ENCODE peak calls at places on chromosomes 6 and 20, in eight cellular contexts. D is Calu3, V is psoas muscle, A is cardiac muscle cell, C is brain microvascular endothelial cell, K is GM10248, W is body of pancreas, O is stomach. L is an unnamed sample.

GRCh38 chr6:85458184-85458583 is 8.3 kb downstream of the NT5E start:
- DNase-seq in D (no peak), V (no peak), A (no peak), C (no peak), K (no peak), W (no peak), O (no peak), L (no peak)

GRCh38 chr20:55386686-55387085 is 618.6 kb downstream of the CBLN4 start:
- DNase-seq in D (no peak), V (no peak), A (no peak), C (no peak), K (no peak), W (no peak), O (no peak), L (no peak)

GRCh38 chr6:44253307-44254101 is 3.8 kb downstream of the SLC35B2 start:
- DNase-seq in D (peak), V (peak), A (peak), C (peak), K (no peak), W (peak), O (peak), L (peak)

GRCh38 chr6:21885532-21886089 is 292.1 kb downstream of the SOX4 start:
- DNase-seq in D (peak), V (peak), A (peak), C (peak), K (no peak), W (peak), O (peak), L (peak)

GRCh38 chr6:34346175-34347119 is 46.0 kb downstream of the NUDT3 start:
- DNase-seq in D (no peak), V (no peak), A (no peak), C (no peak), K (peak), W (no peak), O (no peak), L (no peak)

GRCh38 chr6:117505337-117505736 is 22.9 kb downstream of the DCBLD1 start:
- DNase-seq in D (no peak), V (no peak), A (no peak), C (no peak), K (no peak), W (no peak), O (no peak), L (no peak)

GRCh38 chr6:7086488-7086887 is 21.3 kb upstream of the RREB1 start:
- DNase-seq in D (no peak), V (peak), A (peak), C (no peak), K (peak), W (no peak), O (peak), L (no peak)

GRCh38 chr6:134686071-134686470 is 263.8 kb downstream of the ALDH8A1 start:
- DNase-seq in D (no peak), V (no peak), A (no peak), C (no peak), K (no peak), W (no peak), O (no peak), L (no peak)

GRCh38 chr6:138142806-138143205 is 18.9 kb upstream of the ARFGEF3 start:
- DNase-seq in D (no peak), V (no peak), A (no peak), C (no peak), K (no peak), W (no peak), O (no peak), L (no peak)

GRCh38 chr6:125507987-125508655 is 206.4 kb upstream of the HDDC2 start:
- DNase-seq in D (no peak), V (no peak), A (peak), C (peak), K (no peak), W (peak), O (no peak), L (no peak)

GRCh38 chr6:167683028-167683862 is 143.5 kb upstream of the AFDN start:
- DNase-seq in D (peak), V (peak), A (peak), C (peak), K (no peak), W (peak), O (peak), L (no peak)

GRCh38 chr6:32163559-32164258 is 686 bp upstream of the EGFL8 start:
- DNase-seq in D (no peak), V (no peak), A (no peak), C (no peak), K (no peak), W (no peak), O (no peak), L (no peak)

GRCh38 chr6:158285321-158285960 is 26.8 kb upstream of the TULP4 start:
- DNase-seq in D (no peak), V (no peak), A (peak), C (no peak), K (no peak), W (no peak), O (no peak), L (no peak)

GRCh38 chr6:34131326-34132081 is 14.4 kb downstream of the GRM4 start:
- DNase-seq in D (no peak), V (no peak), A (no peak), C (no peak), K (no peak), W (no peak), O (no peak), L (no peak)

GRCh38 chr6:142927904-142928303 is 17.1 kb downstream of the HIVEP2 start:
- DNase-seq in D (no peak), V (no peak), A (peak), C (no peak), K (no peak), W (no peak), O (no peak), L (no peak)

GRCh38 chr20:10312111-10312510 is 93.5 kb downstream of the SNAP25 start:
- DNase-seq in D (no peak), V (no peak), A (no peak), C (no peak), K (no peak), W (no peak), O (no peak), L (no peak)

GRCh38 chr6:149733321-149733720 is 13.0 kb downstream of the NUP43 start:
- DNase-seq in D (no peak), V (no peak), A (no peak), C (no peak), K (no peak), W (no peak), O (no peak), L (no peak)

GRCh38 chr20:36666181-36666740 is 20.3 kb upstream of the SLA2 start:
- DNase-seq in D (no peak), V (no peak), A (peak), C (peak), K (no peak), W (no peak), O (no peak), L (no peak)

GRCh38 chr20:13930246-13930645 is 60.2 kb downstream of the SEL1L2 start:
- DNase-seq in D (peak), V (no peak), A (no peak), C (no peak), K (no peak), W (no peak), O (no peak), L (no peak)

GRCh38 chr6:111057074-111057752 is 30.1 kb upstream of the SLC16A10 start:
- DNase-seq in D (peak), V (no peak), A (peak), C (no peak), K (peak), W (no peak), O (peak), L (peak)

GRCh38 chr6:43962458-43962857 is 164.8 kb downstream of the MRPL14 start:
- DNase-seq in D (no peak), V (no peak), A (peak), C (no peak), K (no peak), W (no peak), O (no peak), L (no peak)

GRCh38 chr6:150646228-150646627 is 46.5 kb downstream of the PLEKHG1 start:
- DNase-seq in D (no peak), V (no peak), A (no peak), C (no peak), K (no peak), W (no peak), O (no peak), L (no peak)

GRCh38 chr6:52012582-52012981 is 74.8 kb downstream of the PKHD1 start:
- DNase-seq in D (no peak), V (no peak), A (no peak), C (no peak), K (no peak), W (no peak), O (no peak), L (no peak)

GRCh38 chr6:39931607-39932006 is 2.7 kb downstream of the MOCS1 start:
- DNase-seq in D (no peak), V (no peak), A (no peak), C (no peak), K (no peak), W (no peak), O (no peak), L (no peak)

GRCh38 chr6:39932386-39932785 is 1.9 kb downstream of the MOCS1 start:
- DNase-seq in D (no peak), V (no peak), A (no peak), C (no peak), K (no peak), W (no peak), O (no peak), L (no peak)

GRCh38 chr6:39936857-39937256 is 2.6 kb upstream of the MOCS1 start:
- DNase-seq in D (no peak), V (no peak), A (no peak), C (no peak), K (no peak), W (no peak), O (no peak), L (no peak)

GRCh38 chr6:39933669-39934059 is 598 bp downstream of the MOCS1 start:
- DNase-seq in D (no peak), V (no peak), A (no peak), C (no peak), K (no peak), W (no peak), O (no peak), L (no peak)

GRCh38 chr6:39934060-39934757 is at the start of gene MOCS1:
- DNase-seq in D (peak), V (peak), A (peak), C (peak), K (peak), W (peak), O (peak), L (peak)
- TF ChIP-seq CTCF in D (no peak), V (no peak), A (no peak), C (no peak), K (no peak), W (no peak), O (no peak), L (no peak)

DNA sequence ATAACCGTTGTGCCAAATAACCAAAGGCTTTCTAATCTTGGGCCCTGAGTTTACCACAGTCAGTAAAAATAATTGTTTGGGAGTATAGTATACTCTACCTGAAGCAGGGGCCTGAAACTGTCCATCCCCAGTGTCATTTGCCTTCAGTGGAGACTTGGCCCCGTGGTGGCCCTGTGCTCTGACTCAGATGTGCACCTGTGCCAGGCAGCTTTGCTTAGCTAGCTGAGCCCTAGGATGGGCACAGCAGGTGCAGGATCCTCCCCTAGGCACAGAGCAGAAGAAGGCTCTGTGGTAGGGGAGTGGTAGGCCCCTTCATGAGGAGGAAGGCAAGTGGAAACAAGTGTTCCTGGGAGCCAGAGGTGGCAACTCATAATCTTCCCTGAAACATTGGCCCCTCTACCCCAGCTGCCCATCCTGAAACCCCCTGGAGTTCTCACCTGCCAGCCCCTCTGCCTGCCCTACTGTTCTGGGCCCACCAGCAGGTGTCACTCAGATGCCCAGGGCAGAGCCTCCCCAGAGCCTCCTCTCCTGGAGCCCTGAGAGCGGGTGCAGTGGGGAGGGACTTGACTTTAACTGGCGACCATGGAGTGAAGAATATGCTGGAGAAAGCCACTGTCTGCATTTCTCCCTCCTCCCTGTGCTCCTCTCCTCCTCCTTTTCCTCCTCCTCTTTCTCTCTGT is 3.0 kb downstream of the CPNE5 start:
- DNase-seq in D (no peak), V (no peak), A (no peak), C (no peak), K (no peak), W (no peak), O (no peak), L (no peak)
- TF ChIP-seq CTCF in D (no peak), V (no peak), A (no peak), C (peak), K (no peak), W (no peak), O (no peak), L (no peak)

DNA sequence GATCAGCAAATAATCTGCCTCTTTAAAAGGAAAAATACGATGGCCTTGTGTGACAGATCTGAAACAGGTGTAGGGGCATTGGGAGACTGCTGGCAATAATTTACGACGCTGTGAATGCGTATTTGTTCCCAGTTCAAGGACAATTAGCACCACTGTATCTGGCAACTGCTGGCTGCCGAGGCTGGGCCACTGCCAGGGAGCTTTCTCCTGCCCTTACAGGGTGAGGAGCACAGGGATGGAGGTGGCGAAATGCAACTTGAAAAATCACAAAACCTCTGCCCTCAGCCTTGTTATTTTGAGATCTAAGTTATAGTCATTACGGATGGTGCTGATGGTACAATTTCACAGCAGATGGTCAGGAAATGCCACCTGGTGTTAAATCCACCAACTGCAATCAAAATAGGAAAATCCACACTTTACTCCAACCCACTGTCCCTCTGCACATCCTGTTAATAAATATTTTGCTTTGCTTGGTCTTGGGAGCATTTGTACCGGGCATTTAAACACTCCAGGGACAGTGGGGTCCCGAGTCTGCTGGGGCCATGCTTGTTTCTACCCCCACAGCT is 6.4 kb downstream of the MYLK4 start:
- DNase-seq in D (no peak), V (peak), A (peak), C (peak), K (no peak), W (peak), O (peak), L (no peak)
- TF ChIP-seq CTCF in D (peak), V (peak), A (peak), C (peak), K (no peak), W (peak), O (no peak), L (no peak)

GRCh38 chr6:40798069-40798770 is 211.1 kb upstream of the LRFN2 start:
- DNase-seq in D (no peak), V (no peak), A (no peak), C (no peak), K (no peak), W (no peak), O (no peak), L (no peak)

GRCh38 chr6:40794581-40794980 is 207.4 kb upstream of the LRFN2 start:
- DNase-seq in D (no peak), V (no peak), A (no peak), C (no peak), K (no peak), W (no peak), O (no peak), L (no peak)

GRCh38 chr6:40792183-40792582 is 205.0 kb upstream of the LRFN2 start:
- DNase-seq in D (no peak), V (no peak), A (no peak), C (no peak), K (no peak), W (no peak), O (no peak), L (no peak)

GRCh38 chr6:40799296-40800020 is 212.3 kb upstream of the LRFN2 start:
- DNase-seq in D (no peak), V (no peak), A (no peak), C (no peak), K (no peak), W (no peak), O (no peak), L (no peak)

GRCh38 chr6:40796280-40797223 is 209.4 kb upstream of the LRFN2 start:
- DNase-seq in D (no peak), V (no peak), A (peak), C (no peak), K (no peak), W (no peak), O (no peak), L (peak)
- TF ChIP-seq CTCF in D (no peak), V (no peak), A (no peak), C (no peak), K (no peak), W (no peak), O (no peak), L (no peak)

GRCh38 chr20:45306431-45306982 is at the start of gene RBPJL:
- DNase-seq in D (peak), V (no peak), A (peak), C (no peak), K (peak), W (peak), O (no peak), L (peak)
- TF ChIP-seq CTCF in D (peak), V (peak), A (peak), C (peak), K (peak), W (peak), O (no peak), L (peak)

GRCh38 chr6:127891731-127892326 is 9.0 kb downstream of the THEMIS start:
- DNase-seq in D (no peak), V (no peak), A (no peak), C (no peak), K (no peak), W (no peak), O (no peak), L (no peak)

GRCh38 chr6:127886603-127887002 is 14.3 kb downstream of the THEMIS start:
- DNase-seq in D (no peak), V (no peak), A (no peak), C (no peak), K (no peak), W (no peak), O (no peak), L (no peak)
- TF ChIP-seq CTCF in D (no peak), V (no peak), A (no peak), C (no peak), K (no peak), W (no peak), O (no peak), L (no peak)

DNA sequence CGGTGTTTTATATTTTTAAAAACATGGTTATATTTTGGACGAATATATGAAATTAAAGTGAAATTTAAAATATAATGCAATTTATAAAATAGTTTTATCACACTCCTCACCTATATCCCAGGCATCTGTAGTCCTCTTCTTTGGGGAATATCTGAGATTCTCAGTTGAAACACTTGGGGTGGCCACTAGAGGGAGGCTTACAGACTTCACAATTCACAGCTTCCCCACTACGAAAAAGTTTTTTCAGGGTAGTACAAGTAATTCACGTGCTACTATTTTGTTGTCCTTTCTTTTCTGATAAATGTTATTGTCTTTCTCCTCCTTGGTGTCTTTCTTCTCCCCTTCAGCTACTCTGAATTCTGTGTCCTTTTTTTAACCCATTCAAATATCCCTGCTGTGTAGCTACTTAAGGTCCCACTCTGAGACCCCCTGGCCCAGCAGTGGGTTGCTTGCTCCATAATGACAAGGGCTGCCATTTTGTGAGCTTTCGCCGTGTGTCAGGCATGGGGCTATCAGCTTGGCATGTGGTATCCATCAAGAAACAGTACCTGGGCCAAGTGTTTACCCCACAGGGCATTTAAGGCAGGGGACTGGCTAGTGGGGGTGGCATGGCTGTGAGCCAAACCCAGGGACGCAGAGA is 43.6 kb upstream of the PHACTR3 start:
- DNase-seq in D (peak), V (no peak), A (peak), C (peak), K (peak), W (no peak), O (no peak), L (no peak)
- TF ChIP-seq CTCF in D (peak), V (peak), A (peak), C (peak), K (peak), W (peak), O (no peak), L (peak)

L was measured in nephron progenitor cell.